ENCODE peak calls at places on chromosomes 1 and 21, in six cellular contexts. P is GM23248; F is caudate nucleus; T is A673; J is naive thymus-derived CD4-positive, alpha-beta T cell; M is dorsolateral prefrontal cortex. Y is an unnamed sample.

GRCh38 chr1:115139381-115139780 is 50.1 kb upstream of the TSPAN2 start:
- DNase-seq in M (no peak), P (no peak), F (no peak), J (no peak), T (no peak), Y (no peak)

GRCh38 chr1:35439626-35440025 is 117.6 kb downstream of the KIAA0319L start:
- DNase-seq in F (no peak), T (no peak), M (no peak), J (no peak), P (no peak), Y (no peak)

GRCh38 chr1:233293556-233294446 is 1.7 kb downstream of the PCNX2 start:
- DNase-seq in T (no peak), P (peak; percentile 30), M (no peak), J (no peak), F (no peak), Y (no peak)

GRCh38 chr1:92484472-92485373 is 2.0 kb downstream of the GFI1 start:
- DNase-seq in P (peak; percentile 33), J (peak; percentile 56), M (no peak), F (no peak), T (peak; percentile 45), Y (peak; percentile 13)

GRCh38 chr1:231563253-231563652 is 34.8 kb downstream of the TSNAX start:
- DNase-seq in M (no peak), F (no peak), J (no peak), T (no peak), P (no peak), Y (no peak)

GRCh38 chr1:201535778-201536245 is 3.1 kb upstream of the NAV1 start:
- DNase-seq in T (no peak), M (no peak), P (peak; percentile 81), J (no peak), F (no peak), Y (peak; percentile 24)

GRCh38 chr1:89611721-89612120 is 21.2 kb upstream of the LRRC8C start:
- DNase-seq in P (no peak), J (peak; percentile 58), T (no peak), M (no peak), F (no peak), Y (no peak)

GRCh38 chr1:68320349-68320748 is 88.0 kb upstream of the WLS start:
- DNase-seq in F (no peak), T (no peak), J (no peak), M (no peak), P (no peak), Y (no peak)

GRCh38 chr1:147912553-147912952 is 10.0 kb downstream of the GJA8 start:
- DNase-seq in P (no peak), T (peak; percentile 45), J (no peak), F (no peak), M (no peak), Y (no peak)

GRCh38 chr1:205056188-205056611 is 13.2 kb downstream of the CNTN2 start:
- DNase-seq in M (no peak), F (no peak), J (no peak), P (no peak), T (no peak), Y (no peak)
- H3K27ac ChIP-seq in M (peak overlapping the region; percentile 100), F (peak overlapping the region; percentile 63), J (no peak overlapping the region), P (no peak overlapping the region), T (no peak overlapping the region), Y (no peak overlapping the region)

GRCh38 chr1:8115031-8115768 is 89.1 kb upstream of the ERRFI1 start:
- DNase-seq in P (no peak), F (no peak), J (no peak), T (no peak), M (no peak), Y (no peak)
- H3K27ac ChIP-seq in P (no peak overlapping the region), F (no peak overlapping the region), J (no peak overlapping the region), T (no peak overlapping the region), M (no peak overlapping the region), Y (no peak overlapping the region)

GRCh38 chr21:42587036-42587435 is 66.4 kb upstream of the PDE9A start:
- DNase-seq in J (no peak), P (no peak), T (no peak), F (no peak), M (no peak), Y (no peak)

GRCh38 chr21:42583150-42583991 is 69.7 kb downstream of the SLC37A1 start:
- DNase-seq in F (no peak), M (no peak), J (no peak), T (no peak), P (no peak), Y (no peak)

GRCh38 chr21:42583992-42584641 is 69.3 kb upstream of the PDE9A start:
- DNase-seq in P (no peak), J (no peak), M (no peak), F (no peak), T (no peak), Y (no peak)

GRCh38 chr21:42585881-42586280 is 67.5 kb upstream of the PDE9A start:
- DNase-seq in F (no peak), M (no peak), T (no peak), J (no peak), P (no peak), Y (no peak)

DNA sequence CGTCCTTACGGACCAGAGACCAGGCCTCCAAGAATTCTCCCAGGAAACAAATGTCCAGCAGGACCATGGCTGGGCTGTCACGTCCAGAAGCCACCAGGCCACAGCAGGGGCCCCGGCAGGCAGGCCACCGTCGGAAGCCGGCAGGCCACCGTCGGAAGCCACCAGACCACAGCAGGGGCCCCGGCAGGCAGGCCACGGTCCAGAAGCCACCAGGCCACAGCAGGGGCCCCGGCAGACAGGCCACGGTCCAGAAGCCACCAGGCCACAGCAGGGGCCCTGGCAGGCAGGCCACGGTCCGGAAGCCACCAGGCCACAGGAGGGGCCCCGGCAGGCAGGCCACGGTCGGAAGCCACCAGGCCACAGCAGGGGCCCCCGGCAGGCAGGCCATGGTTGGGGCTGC is 67.0 kb upstream of the PDE9A start:
- DNase-seq in J (no peak), M (no peak), P (no peak), T (no peak), F (no peak), Y (no peak)
- H3K27ac ChIP-seq in J (no peak overlapping the region), M (no peak overlapping the region), P (no peak overlapping the region), T (no peak overlapping the region), F (no peak overlapping the region), Y (no peak overlapping the region)

DNA sequence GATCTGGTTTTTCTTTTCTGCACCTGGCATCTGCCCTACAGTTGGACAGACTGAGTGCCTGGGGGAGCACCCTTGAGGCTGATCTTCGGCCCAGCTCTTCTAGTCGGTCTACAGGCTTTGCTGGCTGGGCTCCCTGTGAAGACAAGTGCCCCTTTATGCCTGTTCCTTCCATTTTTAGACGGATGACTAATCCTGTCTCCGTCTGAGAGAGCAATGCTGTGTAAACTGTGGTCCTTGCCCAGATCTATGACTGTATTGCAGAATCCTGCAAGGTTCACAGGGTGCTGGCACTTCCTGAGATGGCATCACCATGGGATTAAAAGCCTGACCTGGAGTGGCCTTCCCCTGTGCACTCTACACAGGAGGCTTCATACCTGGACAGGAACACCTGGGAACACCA is 47.6 kb upstream of the SAMD13 start:
- DNase-seq in F (peak; percentile 27), M (peak; percentile 57), P (peak; percentile 95), T (peak; percentile 27), J (no peak), Y (peak; percentile 68)
- H3K27ac ChIP-seq in F (peak overlapping the region; percentile 93), M (peak overlapping the region; percentile 93), P (peak overlapping the region; percentile 30), T (no peak overlapping the region), J (no peak overlapping the region), Y (no peak overlapping the region)

GRCh38 chr1:59071289-59071688 is 225.6 kb upstream of the FGGY start:
- DNase-seq in J (peak; percentile 22), T (peak; percentile 43), M (no peak), P (no peak), F (no peak), Y (no peak)
- H3K27ac ChIP-seq in J (no peak overlapping the region), T (no peak overlapping the region), M (no peak overlapping the region), P (no peak overlapping the region), F (no peak overlapping the region), Y (no peak overlapping the region)

GRCh38 chr1:7591565-7591964 is 179.5 kb upstream of the VAMP3 start:
- DNase-seq in M (no peak), T (no peak), F (no peak), P (no peak), J (no peak), Y (no peak)

GRCh38 chr1:7589080-7589735 is 181.9 kb upstream of the VAMP3 start:
- DNase-seq in M (no peak), J (no peak), F (no peak), P (no peak), T (no peak), Y (no peak)

GRCh38 chr1:7590426-7590790 is 180.7 kb upstream of the VAMP3 start:
- DNase-seq in J (no peak), T (no peak), M (peak; percentile 15), F (no peak), P (no peak), Y (no peak)

GRCh38 chr1:7588457-7588827 is 182.7 kb upstream of the VAMP3 start:
- DNase-seq in T (no peak), J (no peak), M (no peak), F (no peak), P (no peak), Y (no peak)

DNA sequence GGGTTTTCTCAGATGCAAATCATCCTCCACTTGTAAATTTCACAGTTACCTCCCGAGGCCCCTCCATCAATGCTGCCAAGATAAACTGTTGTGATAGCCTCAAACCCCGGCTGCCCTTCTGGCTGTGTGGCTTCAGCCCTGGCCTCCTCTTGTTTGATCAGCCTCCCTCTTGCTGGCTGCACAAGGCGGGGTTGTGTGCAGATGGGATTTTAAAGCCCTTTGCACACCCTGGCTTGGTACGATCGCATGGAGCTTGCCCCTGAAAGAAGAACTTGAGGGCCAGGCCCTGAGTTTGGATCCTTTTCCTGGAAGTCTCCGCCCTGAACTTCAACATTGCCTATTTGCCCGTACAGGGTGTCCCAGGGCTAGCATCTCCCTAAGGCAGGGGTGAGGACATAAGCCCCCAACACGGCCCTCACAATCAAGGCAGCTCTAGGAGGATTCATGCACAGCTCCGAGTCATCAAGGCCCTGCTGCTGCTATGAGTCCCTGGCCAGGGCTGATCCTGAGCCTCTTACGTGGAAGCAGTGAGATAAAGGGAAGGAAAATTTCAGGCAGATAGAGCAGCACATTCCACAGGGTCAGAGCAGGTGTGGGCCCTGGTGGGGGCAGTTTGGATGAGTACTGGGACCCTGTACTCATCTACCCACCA is 181.2 kb upstream of the VAMP3 start:
- DNase-seq in P (peak; percentile 14), M (no peak), T (no peak), F (no peak), J (no peak), Y (no peak)
- H3K27ac ChIP-seq in P (no peak overlapping the region), M (no peak overlapping the region), T (no peak overlapping the region), F (no peak overlapping the region), J (no peak overlapping the region), Y (no peak overlapping the region)

GRCh38 chr1:222288056-222288455 is 259.8 kb downstream of the HHIPL2 start:
- DNase-seq in F (no peak), T (no peak), J (no peak), P (peak; percentile 67), M (no peak), Y (no peak)
- H3K27ac ChIP-seq in F (no peak overlapping the region), T (no peak overlapping the region), J (no peak overlapping the region), P (no peak overlapping the region), M (no peak overlapping the region), Y (no peak overlapping the region)

GRCh38 chr1:8013800-8014199 is 12.3 kb downstream of the ERRFI1 start:
- DNase-seq in M (no peak), F (no peak), T (no peak), J (no peak), P (no peak), Y (no peak)
- H3K27ac ChIP-seq in M (peak overlapping the region; percentile 91), F (peak overlapping the region; percentile 87), T (no peak overlapping the region), J (no peak overlapping the region), P (no peak overlapping the region), Y (peak overlapping the region; percentile 62)

GRCh38 chr1:168084396-168085231 is 52.1 kb downstream of the GPR161 start:
- DNase-seq in T (peak; percentile 66), P (peak; percentile 61), F (peak; percentile 3), M (peak; percentile 38), J (peak; percentile 44), Y (peak; percentile 82)
- H3K27ac ChIP-seq in T (no peak overlapping the region), P (no peak overlapping the region), F (peak overlapping the region; percentile 24), M (no peak overlapping the region), J (no peak overlapping the region), Y (no peak overlapping the region)

Y was measured in psoas muscle.